ENCODE peak calls at places on chromosomes 3 and 15, in eight cellular contexts. B, H, Z, D, J, I, L and U are unnamed samples. For H3K4me1, the result is how much of the 10 kb centered on the place peaks cover.

GRCh38 chr15:56774356-56774755 is 41.0 kb upstream of the ZNF280D start:
- DNase-seq in B (peak), H (no peak), Z (no peak), D (no peak), J (no peak), I (no peak), L (no peak), U (no peak)

GRCh38 chr15:28868744-28869143 is 17.0 kb upstream of the APBA2 start:
- DNase-seq in B (no peak), H (no peak), Z (no peak), D (no peak), J (no peak), I (no peak), L (no peak), U (no peak)

GRCh38 chr3:170555329-170555728 is 30.5 kb downstream of the SLC7A14 start:
- DNase-seq in B (no peak), H (no peak), Z (no peak), D (peak), J (no peak), I (no peak), L (peak), U (no peak)

GRCh38 chr15:71674354-71674753 is 136.0 kb upstream of the NR2E3 start:
- DNase-seq in B (no peak), H (no peak), Z (no peak), D (no peak), J (no peak), I (no peak), L (no peak), U (no peak)

GRCh38 chr3:38139191-38139590 is 730 bp downstream of the MYD88 start:
- DNase-seq in B (no peak), H (no peak), Z (no peak), D (no peak), J (no peak), I (no peak), L (no peak), U (no peak)

GRCh38 chr3:187172929-187173328 is 24.4 kb upstream of the RTP1 start:
- DNase-seq in B (no peak), H (no peak), Z (no peak), D (no peak), J (no peak), I (no peak), L (no peak), U (no peak)

GRCh38 chr15:74780523-74780982 is 1.3 kb upstream of the CSK start:
- DNase-seq in B (no peak), H (no peak), Z (no peak), D (no peak), J (no peak), I (no peak), L (no peak), U (no peak)

GRCh38 chr3:105649469-105649868 is 219.3 kb downstream of the CBLB start:
- DNase-seq in B (no peak), H (no peak), Z (no peak), D (no peak), J (no peak), I (no peak), L (no peak), U (no peak)

GRCh38 chr3:139310474-139310933 is 33.3 kb upstream of the MRPS22 start:
- DNase-seq in B (no peak), H (no peak), Z (no peak), D (peak), J (peak), I (no peak), L (peak), U (peak)

GRCh38 chr3:184727357-184728060 is 15.6 kb upstream of the MAGEF1 start:
- DNase-seq in B (peak), H (peak), Z (peak), D (peak), J (peak), I (peak), L (peak), U (peak)

GRCh38 chr15:72859023-72859756 is 75.6 kb upstream of the ADPGK start:
- DNase-seq in B (no peak), H (no peak), Z (no peak), D (no peak), J (no peak), I (no peak), L (no peak), U (no peak)

GRCh38 chr3:98450372-98450771 is 12.6 kb upstream of the OR5K1 start:
- DNase-seq in B (no peak), H (no peak), Z (no peak), D (no peak), J (no peak), I (no peak), L (no peak), U (no peak)

GRCh38 chr3:98449606-98450193 is 13.3 kb upstream of the OR5K1 start:
- DNase-seq in B (no peak), H (no peak), Z (no peak), D (no peak), J (no peak), I (no peak), L (no peak), U (no peak)

GRCh38 chr3:98440283-98440682 is 22.7 kb upstream of the OR5K1 start:
- DNase-seq in B (no peak), H (no peak), Z (no peak), D (no peak), J (no peak), I (no peak), L (no peak), U (peak)

GRCh38 chr3:98445949-98446406 is 17.0 kb upstream of the OR5K1 start:
- DNase-seq in B (no peak), H (no peak), Z (no peak), D (no peak), J (peak), I (peak), L (no peak), U (no peak)
- H3K4me2 ChIP-seq in B (no peak), H (no peak), Z (no peak), D (no peak), J (peak), I (no peak), L (no peak), U (no peak)

GRCh38 chr3:56776551-56776950 is 25.2 kb downstream of the ARHGEF3 start:
- DNase-seq in B (no peak), H (no peak), Z (no peak), D (no peak), J (no peak), I (no peak), L (no peak), U (no peak)

GRCh38 chr3:56772926-56773587 is 28.7 kb downstream of the ARHGEF3 start:
- DNase-seq in B (no peak), H (no peak), Z (no peak), D (no peak), J (no peak), I (no peak), L (no peak), U (no peak)

GRCh38 chr3:56775931-56776461 is 25.8 kb downstream of the ARHGEF3 start:
- DNase-seq in B (no peak), H (no peak), Z (no peak), D (no peak), J (no peak), I (no peak), L (peak), U (no peak)

GRCh38 chr3:56773588-56774330 is 28.0 kb downstream of the ARHGEF3 start:
- DNase-seq in B (no peak), H (no peak), Z (no peak), D (no peak), J (no peak), I (no peak), L (no peak), U (no peak)

GRCh38 chr3:56775356-56775914 is 26.3 kb downstream of the ARHGEF3 start:
- DNase-seq in B (no peak), H (no peak), Z (no peak), D (no peak), J (no peak), I (no peak), L (no peak), U (no peak)
- H3K4me1 ChIP-seq in B (under half), H (under half), Z (under half), D (under half), J (under half), I (under half), L (under half), U (under half)

GRCh38 chr3:129628169-129628522 is 21.7 kb upstream of the PLXND1 start:
- DNase-seq in B (no peak), H (no peak), Z (no peak), D (no peak), J (no peak), I (no peak), L (no peak), U (no peak)

GRCh38 chr3:129627350-129628168 is 21.1 kb upstream of the PLXND1 start:
- DNase-seq in B (peak), H (peak), Z (peak), D (peak), J (peak), I (peak), L (peak), U (peak)

GRCh38 chr3:129625071-129625874 is 18.8 kb upstream of the PLXND1 start:
- DNase-seq in B (no peak), H (peak), Z (peak), D (no peak), J (no peak), I (no peak), L (no peak), U (no peak)

GRCh38 chr3:129629011-129629410 is 22.5 kb upstream of the PLXND1 start:
- DNase-seq in B (no peak), H (no peak), Z (no peak), D (no peak), J (no peak), I (no peak), L (no peak), U (no peak)

GRCh38 chr3:129626744-129627349 is 20.4 kb upstream of the PLXND1 start:
- DNase-seq in B (no peak), H (peak), Z (peak), D (peak), J (peak), I (peak), L (peak), U (peak)
- H3K4me2 ChIP-seq in B (no peak), H (peak), Z (peak), D (peak), J (peak), I (peak), L (peak), U (peak)

DNA sequence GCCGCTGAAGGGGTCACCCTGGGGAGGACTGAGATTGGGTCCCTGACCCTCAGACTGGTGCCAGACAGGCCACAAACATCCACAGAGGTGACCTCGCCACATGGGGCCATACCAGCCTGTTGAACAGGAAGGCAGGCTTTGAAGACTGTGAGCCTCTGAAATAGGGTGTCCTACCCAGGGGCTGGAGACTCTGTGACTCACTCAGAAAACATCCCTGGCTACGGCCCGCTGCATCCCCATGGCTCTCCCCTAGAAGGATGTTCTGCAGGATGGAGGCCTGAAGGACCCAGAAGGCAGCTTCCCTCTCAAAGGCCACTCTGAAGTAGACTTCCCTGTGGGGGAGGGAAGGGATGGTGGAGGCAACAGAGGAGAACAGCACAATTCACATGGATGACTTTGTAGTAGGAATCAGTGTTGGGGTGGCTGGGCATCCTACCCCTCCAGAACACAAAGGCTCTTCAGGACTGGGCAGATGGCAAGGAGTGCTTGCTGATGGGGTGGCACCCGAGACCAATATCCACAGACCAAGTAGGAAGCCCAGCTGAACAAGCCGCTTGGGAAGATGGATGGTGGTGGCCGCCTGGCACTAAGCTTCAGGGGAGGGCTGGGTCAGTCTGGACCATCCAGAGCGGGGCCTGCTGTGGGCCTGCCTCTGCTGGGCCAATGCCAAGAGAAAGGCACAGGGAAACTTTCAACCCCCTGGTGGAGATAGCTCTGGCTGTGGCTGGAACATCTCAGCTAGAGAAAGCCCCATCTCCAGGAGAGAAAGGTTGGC is 37.6 kb upstream of the DUSP7 start:
- DNase-seq in B (no peak), H (no peak), Z (no peak), D (peak), J (no peak), I (no peak), L (peak), U (peak)
- H3K4me1 ChIP-seq in B (under half), H (under half), Z (under half), D (under half), J (under half), I (under half), L (under half), U (under half)

GRCh38 chr15:43434436-43434835 is 58.5 kb downstream of the TP53BP1 start:
- DNase-seq in B (peak), H (no peak), Z (no peak), D (no peak), J (no peak), I (no peak), L (no peak), U (no peak)

GRCh38 chr15:43436395-43436794 is 56.6 kb downstream of the TP53BP1 start:
- DNase-seq in B (peak), H (no peak), Z (no peak), D (no peak), J (no peak), I (no peak), L (no peak), U (no peak)

GRCh38 chr15:43433661-43434303 is 59.2 kb downstream of the TP53BP1 start:
- DNase-seq in B (no peak), H (no peak), Z (no peak), D (no peak), J (no peak), I (no peak), L (no peak), U (no peak)

GRCh38 chr15:43433160-43433559 is 59.8 kb downstream of the TP53BP1 start:
- DNase-seq in B (no peak), H (no peak), Z (no peak), D (peak), J (no peak), I (no peak), L (peak), U (no peak)
- H3K4me2 ChIP-seq in B (no peak), H (no peak), Z (no peak), D (peak), J (no peak), I (no peak), L (no peak), U (no peak)